ENCODE peak calls at places on chromosome 10, in eight cellular contexts. M is activated T-cell treated with anti-CD3 and anti-CD28 coated beads for 48 hours, S is OCI-LY7, E is dorsolateral prefrontal cortex, J is thoracic aorta, T is HEK293T, O is right cardiac atrium, I is NCI-H2081. V is an unnamed sample.

GRCh38 chr10:74786126-74786525 is 40.3 kb upstream of the KAT6B start:
- DNase-seq in J (no peak), S (no peak), O (no peak), T (no peak), M (no peak), E (no peak), I (no peak), V (no peak)

GRCh38 chr10:113604572-113604971 is 51.7 kb downstream of the HABP2 start:
- DNase-seq in T (no peak), E (no peak), I (no peak), J (no peak), S (no peak), M (no peak), O (no peak), V (no peak)

GRCh38 chr10:11986593-11987216 is 55.9 kb downstream of the UPF2 start:
- DNase-seq in O (peak), I (peak), T (peak), J (peak), E (peak), M (peak), S (peak), V (peak)

GRCh38 chr10:10364916-10365315 is 652.8 kb upstream of the CELF2 start:
- DNase-seq in M (no peak), J (no peak), I (no peak), T (no peak), O (no peak), S (no peak), E (no peak), V (no peak)

GRCh38 chr10:7512487-7512886 is 101.7 kb upstream of the SFMBT2 start:
- DNase-seq in T (no peak), I (no peak), O (no peak), M (no peak), E (no peak), J (no peak), S (peak), V (no peak)

GRCh38 chr10:62250594-62251198 is 17.9 kb downstream of the RTKN2 start:
- DNase-seq in I (no peak), O (no peak), T (no peak), S (no peak), E (no peak), J (no peak), M (no peak), V (no peak)

GRCh38 chr10:100970076-100970913 is 991 bp downstream of the SEMA4G start:
- DNase-seq in J (no peak), T (peak), I (no peak), O (no peak), E (no peak), M (no peak), S (no peak), V (peak)

GRCh38 chr10:29996842-29997123 is 62.6 kb downstream of the JCAD start:
- DNase-seq in J (no peak), M (no peak), T (no peak), S (no peak), E (no peak), I (no peak), O (no peak), V (no peak)

GRCh38 chr10:122407375-122408125 is 33.0 kb downstream of the PLEKHA1 start:
- DNase-seq in J (no peak), S (no peak), T (no peak), E (no peak), I (no peak), O (no peak), M (peak), V (no peak)

GRCh38 chr10:30671011-30671616 is 41.6 kb upstream of the LYZL2 start:
- DNase-seq in I (peak), M (no peak), T (peak), O (no peak), S (peak), E (no peak), J (no peak), V (peak)

GRCh38 chr10:69473304-69473985 is 22.2 kb downstream of the TSPAN15 start:
- DNase-seq in M (no peak), S (no peak), I (no peak), O (no peak), J (no peak), E (no peak), T (no peak), V (no peak)

GRCh38 chr10:96850825-96851224 is 18.7 kb downstream of the LCOR start:
- DNase-seq in I (no peak), O (no peak), M (no peak), E (no peak), J (no peak), T (no peak), S (no peak), V (no peak)

GRCh38 chr10:71538608-71539260 is 142.0 kb downstream of the CDH23 start:
- DNase-seq in J (no peak), E (no peak), M (no peak), T (no peak), I (no peak), O (no peak), S (no peak), V (no peak)

GRCh38 chr10:102926842-102927241 is 8.7 kb downstream of the CNNM2 start:
- DNase-seq in O (no peak), J (no peak), I (no peak), E (no peak), T (no peak), M (no peak), S (no peak), V (no peak)

GRCh38 chr10:110011679-110012078 is 3.9 kb downstream of the ADD3 start:
- DNase-seq in T (no peak), J (no peak), M (no peak), E (no peak), O (no peak), I (no peak), S (no peak), V (no peak)

V was measured in germinal center.